ENCODE peak calls at places on chromosomes 1 and 21, in seven cellular contexts. T is AG09309; L is Panc1; F is heart left ventricle; W is GM12891; C is CD8-positive, alpha-beta memory T cell; X is astrocyte of the cerebellum. A is an unnamed sample.

GRCh38 chr1:85313888-85314696 is 37.7 kb upstream of the BCL10 start:
- DNase-seq in X (peak; percentile 77), F (peak; percentile 48), W (no peak), C (no peak), L (peak; percentile 92), T (peak; percentile 91), A (no peak)

GRCh38 chr21:14737278-14737677 is 191.2 kb upstream of the SAMSN1 start:
- DNase-seq in L (no peak), W (no peak), T (no peak), C (no peak), X (no peak), F (no peak), A (peak; percentile 7)

GRCh38 chr1:2129256-2129943 is 65.2 kb downstream of the FAAP20 start:
- DNase-seq in X (no peak), C (no peak), W (no peak), F (no peak), T (no peak), L (no peak), A (no peak)

GRCh38 chr1:15344800-15345710 is 64.6 kb upstream of the EFHD2 start:
- DNase-seq in C (no peak), W (no peak), X (no peak), F (peak; percentile 50), T (no peak), L (no peak), A (no peak)

GRCh38 chr1:207240325-207241095 is 81.0 kb upstream of the CD55 start:
- DNase-seq in T (no peak), X (no peak), W (no peak), F (no peak), C (no peak), L (no peak), A (no peak)

GRCh38 chr1:53145942-53146708 is 3.7 kb upstream of the SLC1A7 start:
- DNase-seq in F (peak; percentile 81), X (peak; percentile 98), T (peak; percentile 98), L (no peak), C (no peak), W (no peak), A (no peak)

GRCh38 chr1:186722711-186723309 is 42.6 kb upstream of the PTGS2 start:
- DNase-seq in L (no peak), X (peak; percentile 12), T (peak; percentile 5), W (peak; percentile 19), C (no peak), F (no peak), A (peak; percentile 33)

GRCh38 chr1:29806646-29807319 is 570.5 kb downstream of the PTPRU start:
- DNase-seq in T (no peak), F (no peak), W (no peak), C (no peak), X (no peak), L (no peak), A (no peak)

GRCh38 chr1:53686371-53687267 is 52.3 kb downstream of the GLIS1 start:
- DNase-seq in C (no peak), L (no peak), W (no peak), X (no peak), T (no peak), F (no peak), A (no peak)

GRCh38 chr1:62879962-62880361 is 96.0 kb downstream of the ATG4C start:
- DNase-seq in X (no peak), C (no peak), L (no peak), F (no peak), T (no peak), W (no peak), A (no peak)

GRCh38 chr1:46687095-46687659 is 15.5 kb downstream of the TEX38 start:
- DNase-seq in F (peak; percentile 85), W (no peak), X (peak; percentile 79), T (peak; percentile 61), C (no peak), L (no peak), A (peak; percentile 33)

GRCh38 chr1:244778356-244778755 is 57.1 kb upstream of the COX20 start:
- DNase-seq in T (peak; percentile 38), L (no peak), C (no peak), F (no peak), X (peak; percentile 57), W (no peak), A (peak; percentile 2)

GRCh38 chr1:210437781-210438180 is 109.1 kb downstream of the HHAT start:
- DNase-seq in W (no peak), F (no peak), T (no peak), C (no peak), X (no peak), L (no peak), A (no peak)

GRCh38 chr1:23910553-23911246 is 2.5 kb downstream of the CNR2 start:
- DNase-seq in W (no peak), L (no peak), C (no peak), X (no peak), T (no peak), F (no peak), A (no peak)

GRCh38 chr1:206912445-206913095 is 9.2 kb downstream of the FCMR start:
- DNase-seq in T (no peak), L (peak; percentile 57), C (peak; percentile 63), F (peak; percentile 60), W (no peak), X (peak; percentile 63), A (peak; percentile 65)

GRCh38 chr1:151593651-151594625 is 17.9 kb upstream of the SNX27 start:
- DNase-seq in X (no peak), C (peak; percentile 76), W (peak; percentile 77), T (no peak), F (peak; percentile 71), L (no peak), A (peak; percentile 40)

GRCh38 chr1:169115891-169116585 is 9.5 kb downstream of the ATP1B1 start:
- DNase-seq in C (no peak), W (no peak), L (no peak), F (peak; percentile 80), T (no peak), X (no peak), A (no peak)

GRCh38 chr1:93821412-93822144 is 57.4 kb downstream of the DNTTIP2 start:
- DNase-seq in X (no peak), L (no peak), F (no peak), W (no peak), C (no peak), T (no peak), A (no peak)

GRCh38 chr1:85283475-85284199 is 7.2 kb upstream of the BCL10 start:
- DNase-seq in T (no peak), L (no peak), X (no peak), W (no peak), F (no peak), C (no peak), A (no peak)

GRCh38 chr1:204925701-204926100 is 55.0 kb downstream of the NFASC start:
- DNase-seq in W (no peak), X (no peak), T (no peak), C (no peak), F (no peak), L (no peak), A (no peak)

GRCh38 chr1:15851251-15852035 is 3.9 kb downstream of the SPEN start:
- DNase-seq in T (no peak), F (no peak), W (no peak), C (no peak), X (no peak), L (no peak), A (peak; percentile 5)

GRCh38 chr1:89126234-89126580 is 293 bp upstream of the GBP2 start:
- DNase-seq in T (no peak), F (no peak), W (no peak), C (no peak), X (no peak), L (peak; percentile 32), A (no peak)

GRCh38 chr21:37871121-37871862 is 45.0 kb downstream of the KCNJ6 start:
- DNase-seq in W (no peak), T (peak; percentile 67), L (no peak), C (no peak), X (no peak), F (no peak), A (no peak)

GRCh38 chr1:162293293-162293692 is 83.4 kb downstream of the SPATA46 start:
- DNase-seq in C (no peak), L (no peak), T (no peak), W (no peak), X (no peak), F (no peak), A (no peak)

GRCh38 chr1:187244623-187245022 is 415.9 kb downstream of the PLA2G4A start:
- DNase-seq in F (no peak), L (no peak), X (peak; percentile 32), C (no peak), W (no peak), T (no peak), A (no peak)

GRCh38 chr1:41239988-41240610 is 2.0 kb downstream of the SCMH1 start:
- DNase-seq in L (no peak), X (peak; percentile 19), C (peak; percentile 17), T (peak; percentile 57), W (no peak), F (no peak), A (peak; percentile 59)

GRCh38 chr1:44828841-44829440 is 14.1 kb downstream of the PTCH2 start:
- DNase-seq in T (no peak), X (no peak), F (no peak), C (no peak), W (no peak), L (no peak), A (no peak)

GRCh38 chr1:15286452-15286851 is 39.4 kb downstream of the FHAD1 start:
- DNase-seq in F (no peak), T (no peak), L (no peak), X (no peak), W (no peak), C (no peak), A (no peak)

GRCh38 chr1:235011064-235011598 is 117.5 kb downstream of the TOMM20 start:
- DNase-seq in T (no peak), C (peak; percentile 31), F (no peak), W (no peak), L (no peak), X (no peak), A (no peak)

GRCh38 chr1:154442006-154442740 is 37.0 kb downstream of the IL6R start:
- DNase-seq in L (no peak), X (no peak), T (no peak), F (peak; percentile 21), W (no peak), C (no peak), A (no peak)

GRCh38 chr1:9275567-9276034 is 17.1 kb upstream of the SPSB1 start:
- DNase-seq in W (peak; percentile 76), F (peak; percentile 64), X (no peak), C (no peak), L (peak; percentile 85), T (no peak), A (peak; percentile 61)

GRCh38 chr1:214281030-214281901 is at the start of gene SMYD2:
- DNase-seq in X (no peak), W (peak; percentile 65), C (peak; percentile 75), L (no peak), F (peak; percentile 88), T (no peak), A (peak; percentile 40)

GRCh38 chr1:6123083-6123482 is 57.0 kb downstream of the CHD5 start:
- DNase-seq in F (no peak), L (no peak), C (no peak), T (no peak), X (no peak), W (no peak), A (peak; percentile 52)

GRCh38 chr1:99969729-99970591 is at the start of gene SLC35A3:
- DNase-seq in X (no peak), L (peak; percentile 24), C (peak; percentile 75), T (no peak), F (peak; percentile 86), W (peak; percentile 81), A (peak; percentile 49)

GRCh38 chr1:40820251-40820797 is 36.7 kb downstream of the KCNQ4 start:
- DNase-seq in X (no peak), C (no peak), L (no peak), T (no peak), W (no peak), F (no peak), A (peak; percentile 48)

GRCh38 chr1:86100401-86100800 is 56.2 kb downstream of the COL24A1 start:
- DNase-seq in W (no peak), T (no peak), L (no peak), X (no peak), F (no peak), C (no peak), A (no peak)

GRCh38 chr1:55063562-55063942 is 24.2 kb downstream of the PCSK9 start:
- DNase-seq in L (no peak), W (no peak), F (no peak), C (no peak), T (no peak), X (no peak), A (no peak)

GRCh38 chr1:36136535-36136934 is 11.5 kb upstream of the COL8A2 start:
- DNase-seq in T (peak; percentile 66), X (peak; percentile 70), F (peak; percentile 59), W (no peak), C (no peak), L (no peak), A (no peak)